ENCODE peak calls at places on chromosomes 1 and 21, in five cellular contexts. Z is left ventricle myocardium inferior, V is heart left ventricle, N is GM23248, U is pancreas. G is an unnamed sample. For H3K4me1 and H3K36me3, the result is how much of the 10 kb centered on the place peaks cover.

GRCh38 chr1:97806336-97806735 is 114.5 kb downstream of the DPYD start:
- DNase-seq in Z (no peak), U (no peak), N (peak), V (no peak), G (no peak)

GRCh38 chr1:8370046-8370881 is 52.4 kb downstream of the SLC45A1 start:
- DNase-seq in N (peak), V (no peak), U (no peak), Z (no peak), G (peak)

GRCh38 chr1:7784492-7785071 is 491 bp downstream of the PER3 start:
- DNase-seq in N (peak), U (peak), Z (peak), V (peak), G (peak)

GRCh38 chr21:23801292-23801691 is 1806.0 kb downstream of the MRPL39 start:
- DNase-seq in V (no peak), N (no peak), Z (no peak), U (no peak), G (no peak)

GRCh38 chr1:33041026-33041425 is 4.3 kb upstream of the AK2 start:
- DNase-seq in Z (no peak), U (no peak), N (no peak), V (no peak), G (no peak)

GRCh38 chr1:28508435-28508754 is 2.6 kb downstream of the RCC1 start:
- DNase-seq in N (peak), Z (no peak), V (no peak), U (no peak), G (no peak)

GRCh38 chr1:28326980-28327379 is 1.9 kb upstream of the MED18 start:
- DNase-seq in N (peak), V (no peak), U (no peak), Z (no peak), G (no peak)

GRCh38 chr1:41957568-41957967 is 38.8 kb upstream of the HIVEP3 start:
- DNase-seq in V (peak), N (peak), U (no peak), Z (no peak), G (no peak)

GRCh38 chr1:50976111-50976889 is 6.3 kb downstream of the CDKN2C start:
- DNase-seq in N (no peak), U (no peak), V (no peak), Z (no peak), G (peak)

GRCh38 chr1:94855307-94855700 is 35.1 kb downstream of the SLC44A3 start:
- DNase-seq in V (no peak), Z (no peak), N (peak), U (no peak), G (no peak)

GRCh38 chr1:94856868-94857267 is 36.7 kb downstream of the SLC44A3 start:
- DNase-seq in Z (no peak), V (no peak), N (no peak), U (no peak), G (no peak)

GRCh38 chr1:94856004-94856403 is 35.8 kb downstream of the SLC44A3 start:
- DNase-seq in V (no peak), U (no peak), N (no peak), Z (no peak), G (no peak)

GRCh38 chr1:94852758-94853157 is 32.6 kb downstream of the SLC44A3 start:
- DNase-seq in U (no peak), V (no peak), N (no peak), Z (no peak), G (no peak)

GRCh38 chr1:94854458-94855306 is 34.5 kb downstream of the SLC44A3 start:
- DNase-seq in Z (peak), N (peak), U (peak), V (peak), G (peak)
- H3K4me1 ChIP-seq in Z (under half), N (under half), U (under half), V (under half), G (under half)

DNA sequence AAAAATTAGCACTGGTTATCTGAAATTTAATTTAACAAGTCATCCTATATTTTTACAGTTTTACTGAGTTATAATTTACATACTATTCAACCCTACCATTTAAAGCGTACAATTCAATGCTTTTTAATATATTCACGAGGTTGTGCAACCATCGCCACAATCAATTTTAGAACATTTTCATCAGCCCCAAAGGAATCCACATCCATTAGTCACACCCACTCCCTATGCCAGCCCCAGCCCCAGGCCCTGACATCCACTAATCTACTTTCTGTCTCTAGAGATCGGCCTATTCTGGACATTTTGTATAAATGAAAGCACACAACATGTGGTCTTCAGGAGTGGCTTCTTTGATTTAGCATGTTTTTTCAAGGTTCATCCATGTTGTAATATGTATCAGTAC is 134.7 kb downstream of the PSMG1 start:
- DNase-seq in U (no peak), V (no peak), N (peak), Z (no peak), G (peak)
- H3K36me3 ChIP-seq in U (under half), V (under half), N (under half), Z (under half), G (under half)

DNA sequence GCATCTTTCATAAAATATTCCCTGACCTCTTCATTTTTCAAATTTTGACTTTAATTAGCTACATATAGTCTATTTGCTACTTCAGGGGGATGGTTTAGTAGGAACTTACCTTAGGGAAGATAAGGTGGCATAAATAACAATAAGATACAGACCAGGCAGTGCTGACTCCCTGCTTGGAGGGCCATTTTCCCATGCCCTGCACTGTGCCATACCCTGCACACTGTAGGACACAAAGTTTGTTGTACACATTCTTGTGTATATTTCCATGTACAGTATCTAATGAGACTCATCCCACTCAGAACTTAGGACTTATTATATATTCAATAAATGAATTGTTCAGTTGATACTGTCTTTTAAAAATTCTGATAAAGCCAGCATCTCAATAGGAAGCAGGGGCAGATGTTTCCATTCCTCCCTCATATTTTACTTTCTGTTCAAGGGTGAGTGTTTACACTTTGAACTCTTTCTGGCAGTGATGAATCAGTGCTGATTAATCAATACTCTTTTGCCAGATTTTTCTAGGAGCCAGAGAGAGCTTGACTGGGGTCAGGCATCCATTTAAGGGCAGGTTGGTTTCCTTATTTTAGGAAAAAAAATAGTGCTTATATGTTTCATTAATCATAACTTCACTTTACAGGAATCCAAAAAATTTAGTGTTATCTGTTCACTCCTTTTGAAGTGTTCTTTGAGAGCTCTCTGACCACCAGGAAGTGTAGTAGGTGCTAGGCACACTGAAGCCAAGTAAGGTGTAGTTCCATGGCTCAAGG is 30.6 kb downstream of the MPZL1 start:
- DNase-seq in N (peak), U (no peak), V (no peak), Z (no peak), G (no peak)
- H3K4me1 ChIP-seq in N (half or more), U (under half), V (under half), Z (half or more), G (under half)

GRCh38 chr1:109493227-109493626 is 667 bp upstream of the CYB561D1 start:
- DNase-seq in U (no peak), N (peak), Z (no peak), V (no peak), G (no peak)
- H3K36me3 ChIP-seq in U (under half), N (under half), Z (under half), V (under half), G (under half)